ENCODE peak calls at places on chromosomes 16 and 17, in five cellular contexts. S is adrenal gland, B is thyroid gland, D is BE2C, Y is PC-3. F is an unnamed sample. For H3K4me1, the result is how much of the 10 kb centered on the place peaks cover.

GRCh38 chr17:10516638-10517037 is 1.7 kb downstream of the MYH1 start:
- DNase-seq in S (no peak), B (no peak), D (no peak), Y (no peak), F (no peak)

GRCh38 chr16:19520861-19521331 is 1.0 kb downstream of the GDE1 start:
- DNase-seq in S (peak), B (no peak), D (no peak), Y (peak), F (no peak)

GRCh38 chr17:6523330-6523729 is 33.0 kb downstream of the PITPNM3 start:
- DNase-seq in S (peak), B (peak), D (no peak), Y (peak), F (no peak)

GRCh38 chr17:8320990-8321389 is 10.9 kb downstream of the ARHGEF15 start:
- DNase-seq in S (no peak), B (no peak), D (peak), Y (no peak), F (no peak)

GRCh38 chr17:48106802-48107136 is 797 bp upstream of the SNX11 start:
- DNase-seq in S (no peak), B (no peak), D (no peak), Y (no peak), F (no peak)

GRCh38 chr16:55476625-55477533 is 2.1 kb upstream of the MMP2 start:
- DNase-seq in S (no peak), B (no peak), D (no peak), Y (peak), F (no peak)

GRCh38 chr17:64005734-64006167 is 7.6 kb downstream of the PRR29 start:
- DNase-seq in S (peak), B (peak), D (peak), Y (peak), F (peak)

GRCh38 chr16:4852221-4852872 is 5.1 kb downstream of the UBN1 start:
- DNase-seq in S (peak), B (no peak), D (no peak), Y (peak), F (no peak)

GRCh38 chr17:70539172-70539924 is 370.0 kb downstream of the KCNJ2 start:
- DNase-seq in S (no peak), B (no peak), D (no peak), Y (no peak), F (no peak)

GRCh38 chr17:76104896-76105231 is 1.3 kb upstream of the EXOC7 start:
- DNase-seq in S (no peak), B (no peak), D (no peak), Y (no peak), F (no peak)

GRCh38 chr17:47621293-47622178 is 28.2 kb upstream of the KPNB1 start:
- DNase-seq in S (peak), B (peak), D (no peak), Y (peak), F (no peak)

GRCh38 chr17:17669081-17669850 is 12.0 kb upstream of the RAI1 start:
- DNase-seq in S (no peak), B (no peak), D (no peak), Y (no peak), F (no peak)

GRCh38 chr16:15607700-15608396 is 35.1 kb downstream of the MARF1 start:
- DNase-seq in S (peak), B (no peak), D (no peak), Y (no peak), F (no peak)

GRCh38 chr17:77829871-77830799 is 128.4 kb upstream of the TNRC6C start:
- DNase-seq in S (peak), B (no peak), D (no peak), Y (peak), F (peak)

GRCh38 chr17:2402517-2402916 is 1.7 kb upstream of the MNT start:
- DNase-seq in S (no peak), B (peak), D (no peak), Y (no peak), F (no peak)

GRCh38 chr17:82866521-82867214 is 26.8 kb upstream of the ZNF750 start:
- DNase-seq in S (peak), B (no peak), D (peak), Y (no peak), F (no peak)

GRCh38 chr17:68048996-68049395 is 13.5 kb downstream of the KPNA2 start:
- DNase-seq in S (no peak), B (no peak), D (no peak), Y (peak), F (no peak)

GRCh38 chr16:10039220-10040096 is 142.8 kb downstream of the GRIN2A start:
- DNase-seq in S (no peak), B (peak), D (peak), Y (no peak), F (no peak)

GRCh38 chr17:68600123-68600880 is 865 bp downstream of the FAM20A start:
- DNase-seq in S (no peak), B (peak), D (peak), Y (no peak), F (peak)

GRCh38 chr16:84555418-84556196 is 51.1 kb upstream of the MEAK7 start:
- DNase-seq in S (no peak), B (peak), D (no peak), Y (peak), F (no peak)

GRCh38 chr17:72458301-72458700 is 337.5 kb downstream of the SOX9 start:
- DNase-seq in S (no peak), B (no peak), D (no peak), Y (no peak), F (no peak)

GRCh38 chr17:27630607-27631408 is at the start of gene LGALS9:
- DNase-seq in S (peak), B (peak), D (no peak), Y (peak), F (peak)

GRCh38 chr16:48617711-48618148 is 7.8 kb upstream of the N4BP1 start:
- DNase-seq in S (no peak), B (peak), D (no peak), Y (no peak), F (peak)

GRCh38 chr16:21574372-21574771 is 25.0 kb upstream of the METTL9 start:
- DNase-seq in S (no peak), B (no peak), D (no peak), Y (no peak), F (no peak)

GRCh38 chr16:9088848-9089247 is 2.6 kb upstream of the HAPSTR1 start:
- DNase-seq in S (no peak), B (no peak), D (no peak), Y (no peak), F (no peak)

GRCh38 chr17:81831957-81832607 is 1.0 kb downstream of the MCRIP1 start:
- DNase-seq in S (no peak), B (no peak), D (no peak), Y (no peak), F (peak)

GRCh38 chr16:76906552-76906951 is 284.4 kb upstream of the MON1B start:
- DNase-seq in S (no peak), B (no peak), D (no peak), Y (no peak), F (no peak)

GRCh38 chr16:80570106-80570478 is 29.3 kb downstream of the DYNLRB2 start:
- DNase-seq in S (no peak), B (no peak), D (no peak), Y (peak), F (no peak)

GRCh38 chr16:29816694-29817441 is 916 bp downstream of the PAGR1 start:
- DNase-seq in S (peak), B (peak), D (peak), Y (peak), F (peak)

GRCh38 chr16:4801962-4802658 is at the start of gene ROGDI:
- DNase-seq in S (peak), B (peak), D (peak), Y (peak), F (peak)

GRCh38 chr17:17606416-17607000 is 15.0 kb upstream of the PEMT start:
- DNase-seq in S (no peak), B (no peak), D (peak), Y (no peak), F (no peak)

GRCh38 chr16:89435051-89435450 is 55.3 kb downstream of the ANKRD11 start:
- DNase-seq in S (no peak), B (no peak), D (no peak), Y (no peak), F (no peak)

GRCh38 chr17:65886240-65886639 is 305.7 kb downstream of the CEP112 start:
- DNase-seq in S (no peak), B (no peak), D (no peak), Y (no peak), F (no peak)

GRCh38 chr16:84043486-84044107 is 1.0 kb upstream of the SLC38A8 start:
- DNase-seq in S (peak), B (no peak), D (no peak), Y (no peak), F (no peak)

GRCh38 chr17:4852504-4853075 is 19.4 kb downstream of the MINK1 start:
- DNase-seq in S (no peak), B (no peak), D (peak), Y (peak), F (peak)

GRCh38 chr17:418421-418751 is 65.8 kb upstream of the RPH3AL start:
- DNase-seq in S (no peak), B (no peak), D (no peak), Y (no peak), F (no peak)

GRCh38 chr17:420479-421175 is 68.0 kb upstream of the RPH3AL start:
- DNase-seq in S (no peak), B (no peak), D (no peak), Y (no peak), F (no peak)

GRCh38 chr17:417691-418420 is 65.2 kb upstream of the RPH3AL start:
- DNase-seq in S (no peak), B (no peak), D (no peak), Y (no peak), F (no peak)

GRCh38 chr17:416293-417206 is 63.9 kb upstream of the RPH3AL start:
- DNase-seq in S (no peak), B (peak), D (no peak), Y (no peak), F (no peak)

GRCh38 chr17:419073-419735 is 66.6 kb upstream of the RPH3AL start:
- DNase-seq in S (no peak), B (peak), D (no peak), Y (no peak), F (no peak)
- H3K4me1 ChIP-seq in S (under half), B (under half), D (under half), Y (under half), F (under half)

DNA sequence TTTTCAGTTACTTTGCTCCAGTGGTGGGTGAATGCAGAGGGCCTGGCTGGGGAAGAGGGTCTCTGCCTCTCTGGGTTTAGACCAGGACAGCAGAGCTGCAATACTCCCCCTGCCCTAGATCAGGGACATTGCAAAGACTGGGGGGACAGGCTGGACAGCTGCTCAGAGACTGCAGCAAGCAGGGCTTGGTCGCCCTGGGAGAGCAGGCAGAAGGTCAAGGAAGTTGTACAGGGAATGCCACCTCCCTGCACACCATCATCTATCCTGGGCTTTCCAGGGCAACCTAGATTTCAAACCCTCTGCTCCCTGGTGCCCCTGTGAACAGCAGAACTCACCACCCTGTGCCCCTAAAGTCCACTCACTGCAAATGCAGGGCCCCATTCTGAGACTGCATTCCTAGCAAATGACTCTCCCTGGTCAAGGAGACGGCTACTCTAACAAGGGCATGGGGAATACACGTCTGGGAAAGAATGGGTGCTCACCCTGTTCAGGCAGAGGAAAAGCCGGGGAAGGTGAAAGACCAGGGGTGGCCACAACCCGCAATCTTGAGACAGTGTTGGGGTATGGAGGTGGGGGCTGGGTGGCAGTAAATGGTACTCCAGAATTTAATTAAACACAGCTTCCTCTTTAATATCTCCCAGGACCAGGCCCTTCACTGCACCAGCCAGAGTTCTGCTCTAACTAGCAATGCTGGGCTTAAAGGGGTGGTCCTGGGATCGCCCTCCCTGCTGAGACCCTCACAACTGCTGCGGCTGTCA is 1.0 kb downstream of the KIFC3 start:
- DNase-seq in S (peak), B (no peak), D (no peak), Y (peak), F (no peak)
- H3K4me3 ChIP-seq in S (peak), B (peak), D (peak), Y (peak), F (no peak)

GRCh38 chr17:62178579-62178978 is 113.5 kb upstream of the MED13 start:
- DNase-seq in S (no peak), B (no peak), D (no peak), Y (peak), F (peak)

GRCh38 chr17:62180772-62181171 is 115.7 kb upstream of the MED13 start:
- DNase-seq in S (no peak), B (no peak), D (no peak), Y (no peak), F (no peak)

DNA sequence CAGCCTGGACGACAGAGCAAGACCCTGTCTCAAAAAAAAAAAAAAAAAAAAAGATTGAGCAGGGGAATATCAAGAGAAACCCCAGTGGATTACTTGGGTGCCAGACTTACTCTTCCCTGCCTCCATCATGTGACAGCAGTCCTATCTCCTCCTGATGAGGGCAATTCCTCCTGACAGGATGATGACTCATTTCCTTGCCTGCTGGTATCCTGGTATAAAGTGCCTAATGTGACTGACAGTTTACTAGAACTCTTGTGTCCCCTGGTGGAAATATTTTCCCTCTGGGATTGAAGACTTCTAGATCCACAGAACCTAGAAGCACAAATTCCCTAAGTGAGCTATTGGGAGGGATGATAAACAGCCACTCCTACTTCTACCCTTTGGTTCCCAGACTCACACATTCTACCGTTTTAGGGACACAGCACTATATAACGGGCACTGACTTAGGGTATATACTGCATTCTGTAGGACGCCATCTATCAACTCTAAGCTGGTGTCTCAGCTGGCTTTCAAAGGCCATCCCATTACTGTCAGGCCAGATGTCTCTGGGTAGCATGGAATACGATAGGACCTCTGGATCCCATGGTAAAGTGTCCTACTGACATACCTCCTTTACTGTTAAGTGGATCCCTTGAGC is 114.6 kb upstream of the MED13 start:
- DNase-seq in S (no peak), B (no peak), D (peak), Y (peak), F (no peak)
- TF ChIP-seq CTCF in S (no peak), B (no peak), D (peak), Y (peak), F (no peak)

DNA sequence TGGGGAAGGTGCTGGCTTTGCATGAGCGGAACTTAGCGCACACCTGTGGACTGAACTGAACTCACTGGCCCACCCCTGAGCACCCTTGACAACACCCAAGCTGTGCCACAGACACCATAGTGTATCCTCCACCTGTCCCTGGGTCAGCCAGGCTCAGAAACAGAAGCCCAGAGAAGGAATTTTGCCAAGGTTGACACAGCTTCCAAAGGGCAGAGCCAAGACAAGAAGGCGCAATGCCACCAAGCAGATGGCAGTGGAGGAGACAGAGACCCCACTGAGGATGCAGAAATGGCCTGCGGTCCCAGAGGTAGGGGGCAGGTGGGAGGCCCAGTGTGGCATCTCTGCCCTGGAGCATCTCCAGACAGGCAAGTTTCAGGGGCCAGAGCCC is 169.0 kb downstream of the ENGASE start:
- DNase-seq in S (no peak), B (no peak), D (no peak), Y (no peak), F (no peak)
- H3K4me1 ChIP-seq in S (under half), B (under half), D (under half), Y (under half), F (under half)

F was measured in body of pancreas.